ENCODE peak calls at places on chromosomes 2 and 18, in six cellular contexts. A, E, S, T, I and F are unnamed samples.
A peak's percentile ranks its signal among the peaks of the same experiment; 100 is the strongest.

GRCh38 chr2:215579809-215580208 is 143.9 kb upstream of the FN1 start:
- ATAC-seq in T (peak; percentile 77), I (peak; percentile 96), E (peak; percentile 35), S (peak; percentile 91), A (no peak), F (peak; percentile 91)

GRCh38 chr2:8994386-8994785 is 9.1 kb downstream of the MBOAT2 start:
- ATAC-seq in I (no peak), E (no peak), A (no peak), T (no peak), S (no peak), F (no peak)

GRCh38 chr2:190519975-190520767 is 14.4 kb downstream of the NEMP2 start:
- ATAC-seq in A (no peak), I (no peak), E (no peak), T (no peak), S (no peak), F (no peak)

GRCh38 chr2:157808421-157808820 is 67.7 kb downstream of the ACVR1 start:
- ATAC-seq in E (no peak), A (no peak), I (no peak), T (peak; percentile 64), S (peak; percentile 91), F (no peak)

GRCh38 chr18:3052411-3052758 is 39.4 kb upstream of the LPIN2 start:
- ATAC-seq in A (no peak), S (no peak), I (no peak), T (no peak), E (peak; percentile 72), F (no peak)

GRCh38 chr2:69564604-69565003 is 78.9 kb downstream of the AAK1 start:
- ATAC-seq in A (no peak), I (no peak), E (no peak), T (no peak), S (no peak), F (no peak)

GRCh38 chr18:30810580-30810979 is 232.0 kb downstream of the DSC3 start:
- ATAC-seq in A (no peak), I (no peak), S (no peak), E (no peak), T (no peak), F (no peak)

GRCh38 chr2:201357216-201357615 is at the start of gene FLACC1:
- ATAC-seq in I (peak; percentile 87), T (peak; percentile 90), E (peak; percentile 80), A (no peak), S (peak; percentile 61), F (no peak)

GRCh38 chr2:65199194-65199593 is 28.4 kb upstream of the ACTR2 start:
- ATAC-seq in T (peak; percentile 13), E (peak; percentile 25), A (no peak), S (peak; percentile 1), I (no peak), F (no peak)

GRCh38 chr2:221293949-221294736 is 278.0 kb downstream of the EPHA4 start:
- ATAC-seq in T (no peak), E (no peak), I (no peak), S (no peak), A (no peak), F (no peak)

GRCh38 chr2:121489284-121489683 is 41.4 kb upstream of the RNU4ATAC start:
- ATAC-seq in S (peak; percentile 73), A (no peak), T (peak; percentile 37), E (peak; percentile 67), I (no peak), F (no peak)

GRCh38 chr2:232075859-232076258 is 114.3 kb downstream of the DIS3L2 start:
- ATAC-seq in I (no peak), A (no peak), E (no peak), T (no peak), S (no peak), F (no peak)

GRCh38 chr18:10116574-10116973 is 202.8 kb downstream of the VAPA start:
- ATAC-seq in A (no peak), E (no peak), T (no peak), I (no peak), S (no peak), F (no peak)

GRCh38 chr2:42300527-42300926 is 60.5 kb downstream of the COX7A2L start:
- ATAC-seq in T (no peak), I (no peak), E (peak; percentile 11), S (no peak), A (no peak), F (no peak)

GRCh38 chr2:222686086-222686750 is 14.8 kb downstream of the MOGAT1 start:
- ATAC-seq in A (no peak), I (no peak), E (peak; percentile 71), S (no peak), T (no peak), F (no peak)

GRCh38 chr2:85396531-85397470 is 13.4 kb downstream of the CAPG start:
- ATAC-seq in I (no peak), T (no peak), S (no peak), A (no peak), E (no peak), F (peak; percentile 50)
- H3K27ac ChIP-seq in I (peak overlapping the region; percentile 7), T (no peak overlapping the region), S (no peak overlapping the region), A (no peak overlapping the region), E (no peak overlapping the region), F (peak overlapping the region; percentile 77)

DNA sequence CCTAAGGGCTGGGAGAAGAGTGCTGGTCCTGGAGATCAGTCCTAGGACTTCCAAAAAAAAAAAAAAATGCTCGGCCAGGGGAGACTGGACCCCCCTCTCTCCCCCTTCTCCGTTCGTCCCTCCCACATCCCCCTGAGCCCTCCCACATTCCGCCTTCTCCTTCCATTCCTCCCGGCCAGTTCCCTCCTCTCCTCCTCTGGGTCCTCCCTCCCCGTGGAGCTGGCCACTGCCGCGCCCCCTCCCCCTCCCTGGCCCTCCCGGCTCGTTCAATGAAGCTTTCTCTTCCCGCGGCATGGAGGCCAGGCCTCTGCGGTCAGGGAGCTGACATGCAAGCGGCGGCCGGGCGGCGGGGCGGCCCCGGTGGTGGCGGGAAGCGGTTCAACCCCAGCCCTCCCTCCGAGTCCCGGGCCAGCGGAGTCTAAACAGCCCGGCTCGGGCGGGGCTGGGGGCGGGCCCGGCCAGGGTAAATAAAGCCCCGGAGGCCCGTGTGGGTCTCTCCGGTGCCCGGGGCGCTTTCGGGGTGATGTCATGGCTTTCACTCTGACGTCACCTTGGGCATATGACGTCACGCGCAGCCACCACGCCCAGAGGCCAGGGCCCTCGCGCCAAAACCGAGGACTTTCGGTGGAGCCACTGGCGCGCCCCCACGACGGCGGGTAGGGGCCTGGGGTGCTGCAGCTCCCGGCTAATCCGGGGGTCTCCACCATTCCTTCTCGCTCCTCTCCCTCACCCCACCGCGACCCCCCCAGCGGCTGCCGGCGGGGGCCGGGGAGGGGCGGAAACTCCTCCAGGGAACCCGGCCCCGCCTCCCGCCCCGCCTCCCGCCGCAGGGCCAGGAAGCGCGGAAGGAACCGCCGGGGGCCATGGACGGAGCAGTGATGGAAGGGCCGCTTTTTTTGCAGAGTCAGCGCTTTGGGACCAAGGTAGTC is at the start of the genes DOK1 and LOXL3:
- ATAC-seq in A (peak; percentile 76), I (peak; percentile 94), T (peak; percentile 67), E (peak; percentile 49), S (peak; percentile 62), F (peak; percentile 92)
- TF ChIP-seq POLR2A in A (no peak), I (no peak), T (no peak), E (no peak), S (no peak), F (no peak)

GRCh38 chr2:38599706-38600105 is 3.0 kb downstream of the HNRNPLL start:
- ATAC-seq in I (no peak), E (no peak), T (no peak), A (no peak), S (no peak), F (no peak)

GRCh38 chr2:38601463-38602135 is 1.1 kb downstream of the HNRNPLL start:
- ATAC-seq in T (no peak), E (no peak), A (no peak), S (no peak), I (no peak), F (no peak)

GRCh38 chr2:38598991-38599295 is 3.8 kb downstream of the HNRNPLL start:
- ATAC-seq in I (no peak), E (no peak), T (no peak), S (no peak), A (no peak), F (no peak)

GRCh38 chr2:38601061-38601460 is 1.7 kb downstream of the HNRNPLL start:
- ATAC-seq in T (no peak), A (no peak), I (no peak), S (no peak), E (no peak), F (no peak)

DNA sequence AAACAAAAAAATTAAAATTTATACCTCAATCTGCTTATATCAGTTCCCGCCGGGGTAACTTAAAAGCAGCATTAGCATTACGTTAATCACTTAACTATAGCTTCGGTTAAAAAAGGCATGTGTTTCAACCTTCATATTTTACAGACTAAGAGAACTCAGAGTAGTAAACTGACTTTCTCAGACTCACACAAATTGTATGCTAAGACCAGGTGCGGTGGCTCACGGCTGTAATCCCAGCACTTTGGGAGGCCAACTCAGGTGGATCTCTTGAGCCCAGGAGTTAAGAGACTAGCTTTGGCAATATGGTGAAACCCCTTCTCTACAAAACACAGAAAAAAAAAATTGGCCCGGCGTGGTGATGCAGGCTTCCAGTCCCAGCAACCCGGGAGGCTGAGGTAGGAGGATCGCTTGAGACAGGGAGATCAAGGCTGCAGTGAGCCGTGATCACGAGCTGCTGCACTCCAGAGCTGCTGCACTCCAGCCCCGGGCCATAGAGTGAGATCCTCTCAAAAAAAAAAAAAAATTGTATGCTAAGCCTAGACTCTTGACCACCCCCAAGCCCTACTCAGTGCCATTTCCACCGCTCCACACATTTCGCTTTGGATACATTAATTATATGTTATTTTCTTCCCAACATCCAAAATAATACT is 2.4 kb downstream of the HNRNPLL start:
- ATAC-seq in A (no peak), T (no peak), I (no peak), S (no peak), E (no peak), F (no peak)
- H3K27ac ChIP-seq in A (no peak overlapping the region), T (peak overlapping the region; percentile 98), I (peak overlapping the region; percentile 97), S (peak overlapping the region; percentile 97), E (peak overlapping the region; percentile 92), F (peak overlapping the region; percentile 82)

GRCh38 chr2:69366-70344 is 23.4 kb upstream of the FAM110C start:
- ATAC-seq in S (no peak), A (peak; percentile 78), T (no peak), I (no peak), E (no peak), F (no peak)
- TF ChIP-seq POLR2A in S (no peak), A (no peak), T (no peak), I (no peak), E (no peak), F (no peak)

DNA sequence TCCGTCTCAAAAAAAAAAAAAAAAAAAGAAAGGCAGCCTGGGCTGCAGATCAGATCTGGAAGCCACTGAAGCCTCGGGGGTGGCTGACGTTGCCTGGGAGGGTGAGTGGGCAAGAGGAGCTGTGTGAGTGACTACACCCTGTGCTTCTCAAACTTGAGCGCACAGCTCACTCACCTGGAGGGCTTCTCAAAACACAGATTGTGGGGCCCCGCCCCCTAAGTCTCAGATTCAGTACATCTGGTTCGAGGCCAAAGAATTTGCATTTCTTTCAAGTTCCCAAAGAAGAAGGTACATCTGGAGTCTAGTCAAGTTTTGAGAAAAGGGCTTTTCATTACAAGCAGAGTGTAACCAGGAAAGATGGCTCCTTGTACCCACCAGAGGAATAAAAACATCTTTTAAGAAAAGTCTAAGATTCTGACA is 97.7 kb upstream of the CAB39 start:
- ATAC-seq in T (no peak), E (no peak), I (no peak), S (no peak), A (no peak), F (no peak)
- H3K27ac ChIP-seq in T (no peak overlapping the region), E (no peak overlapping the region), I (no peak overlapping the region), S (no peak overlapping the region), A (no peak overlapping the region), F (no peak overlapping the region)

GRCh38 chr2:10368491-10369231 is 66.0 kb downstream of the HPCAL1 start:
- ATAC-seq in E (peak; percentile 90), T (no peak), I (peak; percentile 26), A (no peak), S (no peak), F (no peak)
- TF ChIP-seq POLR2A in E (no peak), T (no peak), I (no peak), A (no peak), S (no peak), F (no peak)